ENCODE peak calls at places on chromosomes 13 and 19, in seven cellular contexts. One of them, this sample, is unnamed.

GRCh38 chr13:113861433-113862030 is 2.3 kb downstream of the GAS6 start:
- DNase-seq in right atrium auricular region: peak; percentile 49
- DNase-seq in H1: peak; percentile 51
- DNase-seq in mesenchymal stem cell: no peak
- DNase-seq in fibroblast of lung: no peak
- DNase-seq in PC-3: no peak
- DNase-seq in AG04450: no peak
- DNase-seq in this sample: peak; percentile 70

GRCh38 chr19:29793116-29793727 is 18.6 kb upstream of the CCNE1 start:
- DNase-seq in PC-3: no peak
- DNase-seq in right atrium auricular region: no peak
- DNase-seq in fibroblast of lung: no peak
- DNase-seq in mesenchymal stem cell: no peak
- DNase-seq in H1: no peak
- DNase-seq in AG04450: no peak
- DNase-seq in this sample: no peak

GRCh38 chr13:76758257-76758656 is 127.9 kb downstream of the KCTD12 start:
- DNase-seq in mesenchymal stem cell: peak; percentile 11
- DNase-seq in H1: no peak
- DNase-seq in PC-3: no peak
- DNase-seq in fibroblast of lung: no peak
- DNase-seq in right atrium auricular region: no peak
- DNase-seq in AG04450: no peak
- DNase-seq in this sample: no peak

GRCh38 chr19:23263870-23264590 is 13.8 kb upstream of the ZNF724 start:
- DNase-seq in fibroblast of lung: no peak
- DNase-seq in H1: no peak
- DNase-seq in right atrium auricular region: no peak
- DNase-seq in PC-3: no peak
- DNase-seq in AG04450: no peak
- DNase-seq in mesenchymal stem cell: no peak
- DNase-seq in this sample: no peak

GRCh38 chr13:71477735-71478134 is 389.3 kb downstream of the DACH1 start:
- DNase-seq in mesenchymal stem cell: no peak
- DNase-seq in right atrium auricular region: no peak
- DNase-seq in H1: no peak
- DNase-seq in PC-3: peak; percentile 30
- DNase-seq in AG04450: no peak
- DNase-seq in fibroblast of lung: peak; percentile 1
- DNase-seq in this sample: no peak

GRCh38 chr13:29849731-29850212 is 645 bp downstream of the UBL3 start:
- DNase-seq in mesenchymal stem cell: peak; percentile 84
- DNase-seq in AG04450: no peak
- DNase-seq in fibroblast of lung: peak; percentile 82
- DNase-seq in right atrium auricular region: peak; percentile 65
- DNase-seq in H1: peak; percentile 56
- DNase-seq in PC-3: peak; percentile 55
- DNase-seq in this sample: peak; percentile 84

GRCh38 chr13:94548382-94549240 is 47.3 kb downstream of the TGDS start:
- DNase-seq in H1: no peak
- DNase-seq in PC-3: peak; percentile 46
- DNase-seq in fibroblast of lung: peak; percentile 48
- DNase-seq in mesenchymal stem cell: peak; percentile 61
- DNase-seq in AG04450: no peak
- DNase-seq in right atrium auricular region: peak; percentile 64
- DNase-seq in this sample: peak; percentile 77

GRCh38 chr13:112893570-112894422 is 75.2 kb upstream of the MCF2L start:
- DNase-seq in H1: peak; percentile 80
- DNase-seq in right atrium auricular region: no peak
- DNase-seq in AG04450: no peak
- DNase-seq in PC-3: peak; percentile 19
- DNase-seq in mesenchymal stem cell: peak; percentile 71
- DNase-seq in fibroblast of lung: no peak
- DNase-seq in this sample: no peak

GRCh38 chr19:46287585-46287984 is 9.3 kb upstream of the HIF3A start:
- DNase-seq in PC-3: no peak
- DNase-seq in right atrium auricular region: no peak
- DNase-seq in AG04450: no peak
- DNase-seq in mesenchymal stem cell: peak; percentile 55
- DNase-seq in fibroblast of lung: peak; percentile 32
- DNase-seq in H1: no peak
- DNase-seq in this sample: no peak

GRCh38 chr13:101681834-101682233 is 229.4 kb downstream of the ITGBL1 start:
- DNase-seq in AG04450: no peak
- DNase-seq in right atrium auricular region: no peak
- DNase-seq in H1: no peak
- DNase-seq in PC-3: peak; percentile 53
- DNase-seq in fibroblast of lung: peak; percentile 7
- DNase-seq in mesenchymal stem cell: no peak
- DNase-seq in this sample: no peak

GRCh38 chr13:113777311-113778260 is 18.6 kb downstream of the TMEM255B start:
- DNase-seq in fibroblast of lung: peak; percentile 16
- DNase-seq in right atrium auricular region: no peak
- DNase-seq in PC-3: no peak
- DNase-seq in mesenchymal stem cell: peak; percentile 38
- DNase-seq in H1: peak; percentile 84
- DNase-seq in AG04450: no peak
- DNase-seq in this sample: no peak

GRCh38 chr19:34172661-34173144 is 399 bp downstream of the LSM14A start:
- DNase-seq in mesenchymal stem cell: no peak
- DNase-seq in PC-3: no peak
- DNase-seq in right atrium auricular region: no peak
- DNase-seq in H1: no peak
- DNase-seq in fibroblast of lung: no peak
- DNase-seq in AG04450: no peak
- DNase-seq in this sample: no peak

GRCh38 chr19:5881543-5882299 is 11.4 kb upstream of the FUT5 start:
- DNase-seq in H1: no peak
- DNase-seq in fibroblast of lung: no peak
- DNase-seq in PC-3: no peak
- DNase-seq in right atrium auricular region: no peak
- DNase-seq in AG04450: no peak
- DNase-seq in mesenchymal stem cell: no peak
- DNase-seq in this sample: no peak

DNA sequence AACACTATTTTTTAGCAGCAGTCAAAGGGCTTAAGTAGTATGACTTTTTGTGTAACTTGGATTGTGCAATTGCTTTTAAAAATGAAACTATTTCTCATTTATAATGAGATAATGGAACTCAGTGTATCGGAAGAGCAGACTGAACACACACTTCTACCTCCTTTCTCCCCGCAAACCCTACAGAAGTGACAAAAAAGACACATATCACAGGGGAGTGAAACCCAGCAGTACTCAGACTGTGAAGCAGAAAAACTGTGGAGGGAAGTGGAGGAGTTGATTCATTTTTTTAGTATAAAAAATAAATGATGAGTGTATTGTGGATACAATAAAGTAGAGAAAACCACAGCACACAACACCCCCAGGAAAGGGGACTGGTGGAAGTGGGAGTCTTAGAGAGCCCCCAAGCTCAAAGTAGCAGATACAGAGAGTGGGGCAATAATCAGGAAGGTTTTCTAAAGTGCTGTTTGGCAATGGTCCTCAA is 9.7 kb downstream of the LPAR6 start:
- DNase-seq in PC-3: no peak
- DNase-seq in fibroblast of lung: no peak
- DNase-seq in right atrium auricular region: no peak
- DNase-seq in H1: no peak
- DNase-seq in mesenchymal stem cell: peak; percentile 36
- DNase-seq in AG04450: no peak
- DNase-seq in this sample: no peak
- H3K27ac ChIP-seq in PC-3: no peak overlapping the region
- H3K27ac ChIP-seq in fibroblast of lung: no peak overlapping the region
- H3K27ac ChIP-seq in right atrium auricular region: peak overlapping the region; percentile 66
- H3K27ac ChIP-seq in H1: no peak overlapping the region
- H3K27ac ChIP-seq in mesenchymal stem cell: no peak overlapping the region
- H3K27ac ChIP-seq in AG04450: no peak overlapping the region
- H3K27ac ChIP-seq in this sample: peak overlapping the region; percentile 77

GRCh38 chr13:47892374-47892773 is 108.7 kb downstream of the SUCLA2 start:
- DNase-seq in PC-3: no peak
- DNase-seq in right atrium auricular region: no peak
- DNase-seq in fibroblast of lung: no peak
- DNase-seq in mesenchymal stem cell: no peak
- DNase-seq in H1: no peak
- DNase-seq in AG04450: no peak
- DNase-seq in this sample: no peak
- H3K4me3 ChIP-seq in PC-3: no peak overlapping the region
- H3K4me3 ChIP-seq in right atrium auricular region: no peak overlapping the region
- H3K4me3 ChIP-seq in fibroblast of lung: no peak overlapping the region
- H3K4me3 ChIP-seq in mesenchymal stem cell: no peak overlapping the region
- H3K4me3 ChIP-seq in H1: no peak overlapping the region
- H3K4me3 ChIP-seq in AG04450: no peak overlapping the region
- H3K4me3 ChIP-seq in this sample: no peak overlapping the region

GRCh38 chr13:42968906-42969305 is 23.1 kb downstream of the EPSTI1 start:
- DNase-seq in right atrium auricular region: no peak
- DNase-seq in AG04450: no peak
- DNase-seq in PC-3: peak; percentile 28
- DNase-seq in fibroblast of lung: no peak
- DNase-seq in H1: peak; percentile 67
- DNase-seq in mesenchymal stem cell: no peak
- DNase-seq in this sample: no peak
- H3K27ac ChIP-seq in right atrium auricular region: no peak overlapping the region
- H3K27ac ChIP-seq in AG04450: no peak overlapping the region
- H3K27ac ChIP-seq in PC-3: no peak overlapping the region
- H3K27ac ChIP-seq in fibroblast of lung: no peak overlapping the region
- H3K27ac ChIP-seq in H1: no peak overlapping the region
- H3K27ac ChIP-seq in mesenchymal stem cell: no peak overlapping the region
- H3K27ac ChIP-seq in this sample: no peak overlapping the region

DNA sequence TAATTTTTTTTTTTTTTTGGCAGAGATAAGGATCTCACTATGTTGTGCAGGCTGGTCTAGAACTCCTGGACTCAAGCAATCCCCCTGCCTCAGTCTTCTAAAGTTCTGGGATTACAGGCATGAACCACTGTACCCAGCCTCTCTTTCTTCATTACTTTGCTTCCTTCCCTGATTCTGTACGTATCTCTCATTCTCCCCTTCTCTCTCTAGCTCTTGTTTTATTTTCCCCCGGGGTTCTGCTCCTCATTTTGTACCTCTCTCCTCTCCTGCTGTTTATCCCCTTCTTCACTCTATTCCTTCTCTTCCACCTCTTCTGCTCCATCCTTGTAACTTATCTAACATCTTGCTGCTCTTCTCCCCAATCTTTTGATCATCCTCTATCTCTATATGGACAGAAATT is 46.5 kb downstream of the ZNF611 start:
- DNase-seq in AG04450: no peak
- DNase-seq in PC-3: no peak
- DNase-seq in H1: no peak
- DNase-seq in right atrium auricular region: no peak
- DNase-seq in fibroblast of lung: no peak
- DNase-seq in mesenchymal stem cell: no peak
- DNase-seq in this sample: no peak
- H3K4me3 ChIP-seq in AG04450: peak overlapping the region; percentile 90
- H3K4me3 ChIP-seq in PC-3: peak overlapping the region; percentile 99
- H3K4me3 ChIP-seq in H1: no peak overlapping the region
- H3K4me3 ChIP-seq in right atrium auricular region: no peak overlapping the region
- H3K4me3 ChIP-seq in fibroblast of lung: peak overlapping the region; percentile 4
- H3K4me3 ChIP-seq in mesenchymal stem cell: no peak overlapping the region
- H3K4me3 ChIP-seq in this sample: no peak overlapping the region

GRCh38 chr13:23628765-23629565 is 58.8 kb downstream of the TNFRSF19 start:
- DNase-seq in PC-3: no peak
- DNase-seq in AG04450: no peak
- DNase-seq in mesenchymal stem cell: no peak
- DNase-seq in H1: no peak
- DNase-seq in right atrium auricular region: no peak
- DNase-seq in fibroblast of lung: peak; percentile 45
- DNase-seq in this sample: no peak
- H3K27ac ChIP-seq in PC-3: no peak overlapping the region
- H3K27ac ChIP-seq in AG04450: no peak overlapping the region
- H3K27ac ChIP-seq in mesenchymal stem cell: no peak overlapping the region
- H3K27ac ChIP-seq in H1: no peak overlapping the region
- H3K27ac ChIP-seq in right atrium auricular region: peak overlapping the region; percentile 53
- H3K27ac ChIP-seq in fibroblast of lung: no peak overlapping the region
- H3K27ac ChIP-seq in this sample: peak overlapping the region; percentile 82

DNA sequence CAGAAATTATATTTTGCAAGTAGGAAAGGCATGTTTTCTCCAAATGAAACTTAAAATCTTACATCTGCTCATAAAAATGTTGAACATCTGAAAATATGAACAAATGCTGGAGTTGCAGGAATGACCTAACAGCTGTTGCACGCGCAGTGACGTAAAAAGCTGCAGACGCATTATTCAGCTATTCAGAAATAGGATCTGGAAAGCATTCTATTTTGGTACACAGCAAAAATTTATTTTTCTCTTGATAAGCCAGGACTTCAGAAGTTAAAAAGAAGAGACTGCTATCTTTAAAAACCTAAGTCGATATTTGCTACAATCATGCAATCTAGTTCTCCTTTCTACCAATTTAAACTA is 36.9 kb upstream of the STARD13 start:
- DNase-seq in right atrium auricular region: peak; percentile 72
- DNase-seq in mesenchymal stem cell: peak; percentile 48
- DNase-seq in PC-3: no peak
- DNase-seq in fibroblast of lung: peak; percentile 8
- DNase-seq in AG04450: peak; percentile 84
- DNase-seq in H1: no peak
- DNase-seq in this sample: peak; percentile 83
- H3K4me3 ChIP-seq in right atrium auricular region: no peak overlapping the region
- H3K4me3 ChIP-seq in mesenchymal stem cell: peak overlapping the region; percentile 72
- H3K4me3 ChIP-seq in PC-3: no peak overlapping the region
- H3K4me3 ChIP-seq in fibroblast of lung: peak overlapping the region; percentile 39
- H3K4me3 ChIP-seq in AG04450: peak overlapping the region; percentile 51
- H3K4me3 ChIP-seq in H1: no peak overlapping the region
- H3K4me3 ChIP-seq in this sample: peak overlapping the region; percentile 59